ENCODE peak calls at places on chromosome 6, in seven cellular contexts. T is esophagus squamous epithelium, Y is stomach, F is Peyer's patch, M is sigmoid colon, C is HL-60, N is AG04450. U is an unnamed sample.

GRCh38 chr6:119895626-119896025 is 546.1 kb upstream of the MAN1A1 start:
- DNase-seq in T (no peak), Y (no peak), F (no peak), M (no peak), C (no peak), N (no peak), U (no peak)

GRCh38 chr6:158321960-158322359 is 9.7 kb downstream of the TULP4 start:
- DNase-seq in T (no peak), Y (no peak), F (no peak), M (no peak), C (no peak), N (no peak), U (no peak)

GRCh38 chr6:37024665-37025337 is 19.3 kb downstream of the FGD2 start:
- DNase-seq in T (no peak), Y (peak; percentile 47), F (no peak), M (no peak), C (no peak), N (no peak), U (no peak)

GRCh38 chr6:52161689-52162438 is 24.3 kb upstream of the IL17A start:
- DNase-seq in T (no peak), Y (no peak), F (no peak), M (no peak), C (no peak), N (no peak), U (no peak)

GRCh38 chr6:155107432-155108069 is 112.4 kb downstream of the TIAM2 start:
- DNase-seq in T (no peak), Y (no peak), F (no peak), M (no peak), C (no peak), N (no peak), U (no peak)

GRCh38 chr6:149334201-149334600 is 16.7 kb downstream of the TAB2 start:
- DNase-seq in T (no peak), Y (no peak), F (no peak), M (no peak), C (no peak), N (no peak), U (no peak)

GRCh38 chr6:74607934-74608333 is 597.9 kb downstream of the COL12A1 start:
- DNase-seq in T (no peak), Y (no peak), F (no peak), M (no peak), C (no peak), N (peak; percentile 8), U (no peak)

GRCh38 chr6:11194399-11195274 is 37.8 kb downstream of the NEDD9 start:
- DNase-seq in T (no peak), Y (no peak), F (no peak), M (no peak), C (no peak), N (no peak), U (no peak)

GRCh38 chr6:15313367-15313766 is 67.5 kb downstream of the JARID2 start:
- DNase-seq in T (no peak), Y (no peak), F (no peak), M (no peak), C (peak; percentile 49), N (no peak), U (no peak)

GRCh38 chr6:126625019-126625418 is 285.1 kb downstream of the CENPW start:
- DNase-seq in T (no peak), Y (no peak), F (no peak), M (no peak), C (no peak), N (peak; percentile 2), U (no peak)

GRCh38 chr6:44373051-44373450 is 14.5 kb upstream of the CDC5L start:
- DNase-seq in T (no peak), Y (no peak), F (no peak), M (no peak), C (no peak), N (no peak), U (no peak)

GRCh38 chr6:81750660-81751387 is 1.7 kb downstream of the TENT5A start:
- DNase-seq in T (no peak), Y (no peak), F (no peak), M (no peak), C (no peak), N (no peak), U (no peak)

GRCh38 chr6:88982720-88983119 is 19.3 kb upstream of the RNGTT start:
- DNase-seq in T (no peak), Y (peak; percentile 56), F (no peak), M (peak; percentile 84), C (peak; percentile 37), N (peak; percentile 43), U (no peak)

GRCh38 chr6:43271103-43271815 is 26.8 kb upstream of the SLC22A7 start:
- DNase-seq in T (no peak), Y (no peak), F (peak; percentile 76), M (no peak), C (no peak), N (no peak), U (no peak)

GRCh38 chr6:56798163-56798562 is 155.5 kb upstream of the DST start:
- DNase-seq in T (no peak), Y (no peak), F (no peak), M (no peak), C (no peak), N (no peak), U (no peak)

GRCh38 chr6:7628479-7628878 is 38.5 kb downstream of the SNRNP48 start:
- DNase-seq in T (no peak), Y (no peak), F (no peak), M (no peak), C (no peak), N (no peak), U (no peak)

GRCh38 chr6:25576920-25577319 is 75.1 kb upstream of the SCGN start:
- DNase-seq in T (no peak), Y (no peak), F (no peak), M (no peak), C (no peak), N (no peak), U (no peak)

GRCh38 chr6:15129872-15130271 is 116.0 kb upstream of the JARID2 start:
- DNase-seq in T (no peak), Y (no peak), F (no peak), M (no peak), C (no peak), N (no peak), U (no peak)

GRCh38 chr6:1574895-1575212 is 34.9 kb upstream of the FOXC1 start:
- DNase-seq in T (no peak), Y (no peak), F (no peak), M (no peak), C (no peak), N (no peak), U (no peak)
- H3K27ac ChIP-seq in T (no peak overlapping the region), Y (no peak overlapping the region), F (no peak overlapping the region), M (peak overlapping the region; percentile 60), C (no peak overlapping the region), N (no peak overlapping the region), U (no peak overlapping the region)

GRCh38 chr6:5522147-5522546 is 260.8 kb downstream of the FARS2 start:
- DNase-seq in T (no peak), Y (no peak), F (no peak), M (no peak), C (peak; percentile 12), N (no peak), U (no peak)

GRCh38 chr6:5529015-5529414 is 267.7 kb downstream of the FARS2 start:
- DNase-seq in T (no peak), Y (no peak), F (no peak), M (no peak), C (no peak), N (no peak), U (no peak)

GRCh38 chr6:5521322-5521721 is 260.0 kb downstream of the FARS2 start:
- DNase-seq in T (no peak), Y (no peak), F (no peak), M (no peak), C (no peak), N (no peak), U (no peak)

GRCh38 chr6:5520796-5521195 is 259.5 kb downstream of the FARS2 start:
- DNase-seq in T (no peak), Y (no peak), F (no peak), M (no peak), C (no peak), N (no peak), U (no peak)

DNA sequence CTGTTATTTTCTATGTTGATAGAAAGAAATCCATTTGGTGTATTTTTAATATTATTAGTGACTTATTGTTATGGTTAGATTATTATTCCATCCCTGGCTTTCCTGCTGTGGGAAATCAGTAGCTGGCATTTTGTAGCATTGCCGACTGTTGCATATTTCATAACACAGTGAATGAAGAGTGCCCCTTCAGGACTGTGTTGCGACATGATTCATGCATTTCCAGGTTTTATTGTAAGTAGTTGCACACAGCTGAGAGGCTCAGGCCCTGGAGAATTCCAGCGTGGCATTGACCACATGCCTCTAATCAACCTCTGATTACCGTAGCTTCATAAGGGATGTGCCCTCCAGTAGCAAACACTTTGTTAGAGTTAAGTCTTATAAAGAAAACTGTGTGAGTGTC is 263.9 kb downstream of the FARS2 start:
- DNase-seq in T (no peak), Y (no peak), F (no peak), M (no peak), C (no peak), N (no peak), U (no peak)
- TF ChIP-seq CTCF in T (no peak), Y (no peak), F (no peak), M (no peak), C (no peak), N (no peak), U (no peak)

DNA sequence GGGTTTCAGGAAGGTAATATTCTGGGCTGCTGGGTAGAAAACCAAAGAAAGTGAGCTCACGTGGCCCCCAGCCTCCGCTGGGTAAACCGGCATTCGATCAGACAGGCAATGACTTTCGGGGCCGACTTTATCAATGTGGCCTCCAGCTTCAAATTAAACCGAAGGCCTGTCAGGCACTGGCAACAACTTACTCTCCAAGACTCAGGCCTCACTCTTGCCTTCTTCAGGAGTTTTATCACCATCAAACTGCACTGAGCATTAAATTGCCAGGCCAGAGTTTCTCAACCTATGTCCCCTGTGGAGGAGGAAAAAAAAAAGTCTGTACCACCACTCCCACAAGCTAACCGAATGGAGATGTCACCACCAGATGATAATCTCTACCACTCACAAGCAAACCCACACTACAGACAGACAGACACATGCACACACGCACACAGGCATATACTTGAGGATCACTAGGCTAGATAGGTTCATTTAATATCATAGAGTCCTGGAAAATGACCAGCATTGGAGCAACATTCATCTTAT is 1.1 kb upstream of the MBOAT1 start:
- DNase-seq in T (no peak), Y (no peak), F (peak; percentile 51), M (no peak), C (peak; percentile 52), N (no peak), U (no peak)
- H3K27ac ChIP-seq in T (peak overlapping the region; percentile 91), Y (peak overlapping the region; percentile 93), F (peak overlapping the region; percentile 89), M (peak overlapping the region; percentile 90), C (peak overlapping the region; percentile 80), N (peak overlapping the region; percentile 59), U (no peak overlapping the region)

GRCh38 chr6:30845183-30845582 is 39.1 kb upstream of the DDR1 start:
- DNase-seq in T (no peak), Y (no peak), F (no peak), M (no peak), C (no peak), N (no peak), U (no peak)

GRCh38 chr6:30843611-30843998 is 40.7 kb upstream of the DDR1 start:
- DNase-seq in T (no peak), Y (no peak), F (no peak), M (no peak), C (no peak), N (no peak), U (no peak)

GRCh38 chr6:30842754-30843610 is 41.3 kb upstream of the DDR1 start:
- DNase-seq in T (no peak), Y (no peak), F (no peak), M (no peak), C (no peak), N (no peak), U (no peak)

GRCh38 chr6:30841644-30842504 is 42.4 kb upstream of the DDR1 start:
- DNase-seq in T (no peak), Y (peak; percentile 46), F (no peak), M (no peak), C (no peak), N (no peak), U (no peak)

GRCh38 chr6:30844118-30844535 is 40.2 kb upstream of the DDR1 start:
- DNase-seq in T (no peak), Y (no peak), F (no peak), M (no peak), C (no peak), N (no peak), U (no peak)
- TF ChIP-seq CTCF in T (no peak), Y (no peak), F (no peak), M (no peak), C (no peak), N (peak; percentile 25), U (no peak)